ENCODE peak calls at places on chromosomes 6 and 20, in six cellular contexts. Y, J, N, T, E and U are unnamed samples.

GRCh38 chr20:62508641-62509051 is 32.9 kb upstream of the GATA5 start:
- DNase-seq in Y (no peak), J (peak; percentile 69), N (no peak), T (no peak), E (no peak), U (no peak)

GRCh38 chr20:38091447-38092216 is 58.1 kb downstream of the RPRD1B start:
- DNase-seq in Y (no peak), J (peak; percentile 36), N (no peak), T (no peak), E (no peak), U (no peak)

GRCh38 chr20:13644010-13644409 is 5.3 kb upstream of the TASP1 start:
- DNase-seq in Y (no peak), J (no peak), N (no peak), T (peak; percentile 41), E (no peak), U (no peak)

GRCh38 chr6:90472716-90473115 is 114.2 kb downstream of the MAP3K7 start:
- DNase-seq in Y (no peak), J (no peak), N (no peak), T (no peak), E (no peak), U (no peak)

GRCh38 chr20:24102290-24102689 is 113.7 kb upstream of the GGTLC1 start:
- DNase-seq in Y (no peak), J (peak; percentile 46), N (no peak), T (peak; percentile 13), E (no peak), U (no peak)

GRCh38 chr6:136058852-136059251 is 191.3 kb downstream of the MTFR2 start:
- DNase-seq in Y (no peak), J (no peak), N (no peak), T (no peak), E (no peak), U (no peak)

GRCh38 chr20:21101453-21102251 is 4.5 kb downstream of the LINC00237 start:
- DNase-seq in Y (no peak), J (no peak), N (no peak), T (no peak), E (no peak), U (no peak)

GRCh38 chr6:15479761-15480160 is 183.1 kb downstream of the DTNBP1 start:
- DNase-seq in Y (no peak), J (no peak), N (no peak), T (no peak), E (no peak), U (no peak)

GRCh38 chr20:44071526-44072111 is 115.4 kb downstream of the JPH2 start:
- DNase-seq in Y (peak; percentile 42), J (no peak), N (no peak), T (no peak), E (no peak), U (no peak)

GRCh38 chr6:132188865-132189264 is 212.4 kb downstream of the MOXD1 start:
- DNase-seq in Y (no peak), J (no peak), N (no peak), T (peak; percentile 84), E (no peak), U (peak; percentile 73)

GRCh38 chr6:144581807-144582537 is 296.8 kb downstream of the UTRN start:
- DNase-seq in Y (no peak), J (peak; percentile 62), N (no peak), T (peak; percentile 50), E (no peak), U (peak; percentile 27)

GRCh38 chr6:42610416-42610815 is 46.6 kb downstream of the UBR2 start:
- DNase-seq in Y (no peak), J (no peak), N (no peak), T (no peak), E (no peak), U (no peak)

GRCh38 chr6:111474771-111475170 is 8.2 kb downstream of the REV3L start:
- DNase-seq in Y (no peak), J (no peak), N (no peak), T (no peak), E (no peak), U (no peak)

GRCh38 chr6:76347539-76347938 is 275.1 kb upstream of the IMPG1 start:
- DNase-seq in Y (no peak), J (no peak), N (no peak), T (no peak), E (no peak), U (no peak)

GRCh38 chr6:151288711-151289398 is 49.1 kb downstream of the AKAP12 start:
- DNase-seq in Y (no peak), J (no peak), N (no peak), T (no peak), E (no peak), U (no peak)

GRCh38 chr6:579339-579738 is 77.6 kb downstream of the HUS1B start:
- DNase-seq in Y (no peak), J (peak; percentile 14), N (no peak), T (peak; percentile 34), E (peak; percentile 31), U (no peak)

GRCh38 chr6:15269619-15270018 is 23.8 kb downstream of the JARID2 start:
- DNase-seq in Y (no peak), J (no peak), N (no peak), T (no peak), E (no peak), U (no peak)

GRCh38 chr20:39886650-39887190 is 802.3 kb downstream of the MAFB start:
- DNase-seq in Y (peak; percentile 60), J (peak; percentile 9), N (no peak), T (no peak), E (no peak), U (no peak)

GRCh38 chr20:61346996-61347906 is 95.2 kb downstream of the CDH4 start:
- DNase-seq in Y (no peak), J (no peak), N (no peak), T (no peak), E (no peak), U (no peak)

GRCh38 chr6:19349429-19349828 is 487.7 kb upstream of the ID4 start:
- DNase-seq in Y (no peak), J (no peak), N (no peak), T (no peak), E (no peak), U (no peak)

GRCh38 chr6:28920281-28920680 is 3.5 kb downstream of the TRIM27 start:
- DNase-seq in Y (no peak), J (no peak), N (no peak), T (no peak), E (no peak), U (no peak)

GRCh38 chr6:10451828-10452509 is 37.1 kb upstream of the TFAP2A start:
- DNase-seq in Y (no peak), J (no peak), N (peak; percentile 67), T (peak; percentile 85), E (no peak), U (peak; percentile 61)

GRCh38 chr6:87196275-87196842 is 41.0 kb downstream of the ZNF292 start:
- DNase-seq in Y (no peak), J (no peak), N (no peak), T (no peak), E (no peak), U (no peak)

GRCh38 chr20:2374346-2375125 is 6.2 kb upstream of the TGM6 start:
- DNase-seq in Y (peak; percentile 52), J (no peak), N (no peak), T (no peak), E (no peak), U (no peak)

GRCh38 chr6:131995924-131996323 is 44.8 kb upstream of the CCN2 start:
- DNase-seq in Y (no peak), J (no peak), N (no peak), T (peak; percentile 85), E (peak; percentile 39), U (peak; percentile 89)

GRCh38 chr6:90220273-90220672 is 76.4 kb downstream of the BACH2 start:
- DNase-seq in Y (no peak), J (no peak), N (no peak), T (no peak), E (no peak), U (no peak)

GRCh38 chr6:128997880-128998279 is 114.9 kb downstream of the LAMA2 start:
- DNase-seq in Y (no peak), J (no peak), N (no peak), T (no peak), E (no peak), U (no peak)

GRCh38 chr6:154403803-154404202 is 47.2 kb upstream of the IPCEF1 start:
- DNase-seq in Y (no peak), J (no peak), N (no peak), T (peak; percentile 68), E (no peak), U (peak; percentile 73)

GRCh38 chr6:3766219-3766618 is 14.7 kb upstream of the PXDC1 start:
- DNase-seq in Y (no peak), J (no peak), N (no peak), T (no peak), E (no peak), U (peak; percentile 29)

GRCh38 chr20:15297059-15297875 is 959.9 kb upstream of the FLRT3 start:
- DNase-seq in Y (no peak), J (no peak), N (no peak), T (no peak), E (no peak), U (no peak)